ENCODE peak calls at places on chromosomes 7 and 10, in five cellular contexts. Z, P, G, V and C are unnamed samples.

GRCh38 chr10:112959207-112959838 is 9.3 kb downstream of the TCF7L2 start:
- DNase-seq in V (no peak), G (no peak), Z (peak; percentile 58), P (peak; percentile 39), C (no peak)

GRCh38 chr10:48247680-48248079 is 26.8 kb downstream of the FRMPD2 start:
- DNase-seq in P (no peak), Z (no peak), V (no peak), G (no peak), C (peak; percentile 28)

GRCh38 chr10:26938578-26938977 is 77.8 kb upstream of the ABI1 start:
- DNase-seq in G (peak; percentile 84), P (no peak), Z (no peak), V (no peak), C (peak; percentile 30)

GRCh38 chr7:113582471-113582870 is 336.3 kb downstream of the PPP1R3A start:
- DNase-seq in V (no peak), G (no peak), Z (no peak), P (no peak), C (no peak)

GRCh38 chr10:24771943-24772747 is 48.5 kb upstream of the ARHGAP21 start:
- DNase-seq in V (no peak), P (peak; percentile 46), G (peak; percentile 9), Z (peak; percentile 33), C (no peak)

GRCh38 chr7:64651203-64651602 is 14.7 kb upstream of the ZNF107 start:
- DNase-seq in G (no peak), V (no peak), P (no peak), Z (no peak), C (no peak)

GRCh38 chr7:47345754-47346377 is 236.0 kb downstream of the TNS3 start:
- DNase-seq in V (no peak), Z (no peak), G (no peak), P (no peak), C (no peak)

GRCh38 chr10:114431414-114431767 is 27.1 kb upstream of the AFAP1L2 start:
- DNase-seq in G (no peak), Z (no peak), P (no peak), V (no peak), C (no peak)

GRCh38 chr7:76423666-76424412 is 911 bp upstream of the ZP3 start:
- DNase-seq in Z (no peak), V (no peak), P (no peak), G (peak; percentile 62), C (peak; percentile 61)

GRCh38 chr10:8894148-8894547 is 839.7 kb downstream of the GATA3 start:
- DNase-seq in P (no peak), Z (no peak), G (no peak), V (no peak), C (no peak)

GRCh38 chr10:128540806-128541739 is 414.9 kb upstream of the MKI67 start:
- DNase-seq in G (peak; percentile 56), P (no peak), V (peak; percentile 36), Z (peak; percentile 19), C (peak; percentile 92)

GRCh38 chr10:73759512-73760115 is 15.4 kb downstream of the SEC24C start:
- DNase-seq in P (no peak), G (no peak), Z (no peak), V (no peak), C (no peak)

GRCh38 chr7:69395072-69395714 is 203.1 kb upstream of the AUTS2 start:
- DNase-seq in V (no peak), P (no peak), Z (peak; percentile 88), G (peak; percentile 88), C (no peak)

GRCh38 chr10:71243756-71244637 is 31.6 kb downstream of the UNC5B start:
- DNase-seq in Z (peak; percentile 78), G (no peak), P (peak; percentile 28), V (no peak), C (no peak)

GRCh38 chr7:40219917-40220316 is 85.1 kb downstream of the SUGCT start:
- DNase-seq in Z (peak; percentile 84), G (peak; percentile 38), V (no peak), P (peak; percentile 71), C (no peak)

GRCh38 chr10:35372329-35372728 is 36.0 kb downstream of the CCNY start:
- DNase-seq in Z (peak; percentile 86), G (no peak), P (no peak), V (no peak), C (no peak)

GRCh38 chr7:135728136-135728669 is at the start of gene SLC13A4:
- DNase-seq in V (peak; percentile 52), G (peak; percentile 88), P (no peak), Z (no peak), C (peak; percentile 87)

GRCh38 chr7:146772581-146772980 is 656.0 kb downstream of the CNTNAP2 start:
- DNase-seq in V (peak; percentile 11), P (no peak), G (peak; percentile 78), Z (no peak), C (peak; percentile 80)

GRCh38 chr10:106992064-106992463 is 172.4 kb downstream of the SORCS1 start:
- DNase-seq in P (no peak), Z (no peak), V (no peak), G (no peak), C (no peak)

GRCh38 chr7:44978511-44979366 is at the start of gene MYO1G:
- DNase-seq in P (no peak), Z (no peak), G (no peak), V (no peak), C (no peak)

GRCh38 chr7:32163141-32163806 is 93.1 kb upstream of the PDE1C start:
- DNase-seq in G (peak; percentile 68), V (no peak), Z (peak; percentile 87), P (peak; percentile 85), C (no peak)

GRCh38 chr7:151251926-151252835 is 3.7 kb upstream of the SMARCD3 start:
- DNase-seq in Z (peak; percentile 77), V (peak; percentile 61), G (peak; percentile 72), P (peak; percentile 69), C (peak; percentile 64)

GRCh38 chr7:54995631-54996340 is 23.0 kb upstream of the EGFR start:
- DNase-seq in Z (peak; percentile 46), G (no peak), V (no peak), P (peak; percentile 91), C (no peak)

GRCh38 chr7:157875230-157876179 is 538.7 kb downstream of the DNAJB6 start:
- DNase-seq in P (no peak), G (peak; percentile 70), V (peak; percentile 57), Z (no peak), C (peak; percentile 80)

GRCh38 chr10:100979821-100980272 is 7.5 kb downstream of the MRPL43 start:
- DNase-seq in G (no peak), Z (no peak), P (no peak), V (no peak), C (no peak)

GRCh38 chr10:66472156-66472555 is 453.7 kb upstream of the LRRTM3 start:
- DNase-seq in P (no peak), V (no peak), Z (no peak), G (no peak), C (no peak)

GRCh38 chr10:71756441-71757191 is 16.7 kb downstream of the VSIR start:
- DNase-seq in P (no peak), V (no peak), Z (no peak), G (no peak), C (no peak)

GRCh38 chr7:92448185-92448747 is 984 bp downstream of the GATAD1 start:
- DNase-seq in V (no peak), P (peak; percentile 46), Z (peak; percentile 80), G (peak; percentile 57), C (no peak)

DNA sequence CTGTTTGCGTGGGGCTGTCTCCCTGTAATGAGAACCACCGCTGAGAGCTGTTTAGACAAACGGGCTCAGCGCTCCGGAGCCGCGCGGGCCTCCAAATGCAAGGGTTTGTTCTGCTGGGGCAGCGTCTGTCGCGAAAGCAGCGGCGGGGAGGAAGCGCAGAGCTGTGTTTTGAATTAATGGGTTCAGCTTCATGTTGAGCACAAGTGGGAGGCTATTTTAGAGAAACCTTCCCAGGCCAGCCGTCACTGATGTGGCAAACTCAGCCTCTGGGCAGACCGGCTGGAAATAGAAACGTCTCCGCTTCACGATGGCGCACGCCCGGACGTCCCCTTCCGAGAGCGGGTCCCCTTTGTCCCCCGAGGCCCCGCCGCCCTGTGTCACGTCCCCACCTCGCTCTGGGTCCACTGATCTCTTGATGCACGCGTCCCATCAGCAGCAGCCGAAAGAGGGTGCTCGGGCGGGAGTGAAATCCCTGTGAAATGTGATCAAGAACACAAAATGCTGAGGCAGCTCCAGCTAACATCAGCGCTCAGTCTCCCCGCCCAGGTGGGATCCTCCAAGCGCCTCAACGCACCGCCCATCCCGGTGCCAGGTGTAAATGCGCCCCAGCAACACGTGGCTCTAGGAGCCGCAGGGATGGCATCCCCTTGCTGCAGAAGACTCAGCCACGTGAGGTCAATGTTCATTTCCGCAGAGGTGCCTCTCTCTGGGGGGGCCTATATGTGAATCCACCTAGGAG is 44.9 kb downstream of the BAMBI start:
- DNase-seq in V (peak; percentile 31), G (peak; percentile 71), Z (peak; percentile 60), P (peak; percentile 40), C (peak; percentile 76)
- H2BK120ac ChIP-seq in V (no peak overlapping the region), G (no peak overlapping the region), Z (peak overlapping the region; percentile 51), P (peak overlapping the region; percentile 91), C (no peak overlapping the region)

GRCh38 chr7:138974103-138974502 is 7.1 kb downstream of the KIAA1549 start:
- DNase-seq in Z (no peak), P (no peak), G (no peak), V (no peak), C (no peak)

GRCh38 chr7:138978541-138979184 is 2.5 kb downstream of the KIAA1549 start:
- DNase-seq in G (no peak), P (no peak), V (no peak), Z (no peak), C (no peak)

GRCh38 chr7:138979226-138979979 is 1.8 kb downstream of the KIAA1549 start:
- DNase-seq in P (peak; percentile 24), Z (peak; percentile 45), G (peak; percentile 33), V (no peak), C (no peak)

GRCh38 chr7:138974675-138975237 is 6.4 kb downstream of the KIAA1549 start:
- DNase-seq in Z (no peak), V (no peak), G (no peak), P (no peak), C (no peak)

GRCh38 chr7:138975343-138976104 is 5.7 kb downstream of the KIAA1549 start:
- DNase-seq in P (no peak), V (peak; percentile 35), G (peak; percentile 65), Z (no peak), C (no peak)
- H2BK120ac ChIP-seq in P (no peak overlapping the region), V (no peak overlapping the region), G (no peak overlapping the region), Z (no peak overlapping the region), C (no peak overlapping the region)

GRCh38 chr7:100126931-100127865 is at the start of gene MBLAC1:
- DNase-seq in P (peak; percentile 90), G (peak; percentile 95), Z (peak; percentile 95), V (peak; percentile 95), C (peak; percentile 86)
- H2BK120ac ChIP-seq in P (peak within 1 kb of the TSS; percentile 94), G (no peak within 1 kb of the TSS), Z (peak within 1 kb of the TSS; percentile 97), V (no peak within 1 kb of the TSS), C (no peak within 1 kb of the TSS)

DNA sequence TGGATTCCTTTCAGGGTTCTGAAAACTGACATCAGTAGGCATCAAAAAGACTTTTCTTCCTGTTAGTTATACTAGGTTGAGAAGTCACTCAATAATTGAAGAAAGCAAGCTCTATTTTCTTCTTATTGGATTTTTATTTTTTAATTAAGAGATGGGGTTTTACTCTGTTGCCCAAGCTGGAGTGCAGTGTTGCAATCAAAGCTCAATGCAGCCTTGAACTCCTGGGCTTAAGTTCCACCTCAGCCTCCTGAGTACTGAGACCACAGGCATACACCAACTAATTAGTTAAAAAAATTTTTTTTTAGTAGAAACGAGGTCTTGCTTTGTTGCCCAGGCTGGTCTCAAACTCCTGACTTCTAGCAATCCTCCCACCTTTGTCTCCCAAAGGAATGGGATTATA is 28.0 kb downstream of the PIP4K2A start:
- DNase-seq in G (no peak), V (no peak), P (no peak), Z (no peak), C (no peak)
- H2BK120ac ChIP-seq in G (no peak overlapping the region), V (no peak overlapping the region), P (no peak overlapping the region), Z (no peak overlapping the region), C (no peak overlapping the region)

GRCh38 chr10:133379152-133379800 is at the start of gene PAOX:
- DNase-seq in V (peak; percentile 68), G (peak; percentile 56), P (peak; percentile 46), Z (peak; percentile 64), C (peak; percentile 62)
- H2BK120ac ChIP-seq in V (peak within 1 kb of the TSS; percentile 81), G (no peak within 1 kb of the TSS), P (no peak within 1 kb of the TSS), Z (peak within 1 kb of the TSS; percentile 71), C (no peak within 1 kb of the TSS)